ENCODE peak calls at places on chromosomes 13 and 19, in seven cellular contexts. One of them, this sample, is unnamed.
A peak's percentile ranks its signal among the peaks of the same experiment; 100 is the strongest.

GRCh38 chr19:932647-933552 is 7.1 kb downstream of the ARID3A start:
- DNase-seq in iPS DF 6.9: no peak
- DNase-seq in GM03348: peak; percentile 97
- DNase-seq in ovary: peak; percentile 93
- DNase-seq in neural progenitor cell: peak; percentile 54
- DNase-seq in activated naive CD8-positive, alpha-beta T cell treated with anti-CD3 and anti-CD28 coated beads, Interleukin-2, amount 50 U/mL, for 24 hours: peak; percentile 41
- DNase-seq in GOT3: no peak
- DNase-seq in this sample: peak; percentile 56

GRCh38 chr13:62687727-62688126 is 1272.1 kb upstream of the PCDH20 start:
- DNase-seq in activated naive CD8-positive, alpha-beta T cell treated with anti-CD3 and anti-CD28 coated beads, Interleukin-2, amount 50 U/mL, for 24 hours: no peak
- DNase-seq in GM03348: no peak
- DNase-seq in GOT3: no peak
- DNase-seq in iPS DF 6.9: no peak
- DNase-seq in neural progenitor cell: peak; percentile 27
- DNase-seq in ovary: no peak
- DNase-seq in this sample: no peak

GRCh38 chr19:2478756-2479555 is 3.0 kb downstream of the GADD45B start:
- DNase-seq in iPS DF 6.9: no peak
- DNase-seq in activated naive CD8-positive, alpha-beta T cell treated with anti-CD3 and anti-CD28 coated beads, Interleukin-2, amount 50 U/mL, for 24 hours: peak; percentile 80
- DNase-seq in ovary: peak; percentile 86
- DNase-seq in GM03348: peak; percentile 83
- DNase-seq in GOT3: peak; percentile 29
- DNase-seq in neural progenitor cell: peak; percentile 47
- DNase-seq in this sample: peak; percentile 84

GRCh38 chr13:28059214-28059613 is 41.2 kb downstream of the FLT3 start:
- DNase-seq in ovary: no peak
- DNase-seq in neural progenitor cell: peak; percentile 62
- DNase-seq in iPS DF 6.9: peak; percentile 20
- DNase-seq in GOT3: no peak
- DNase-seq in activated naive CD8-positive, alpha-beta T cell treated with anti-CD3 and anti-CD28 coated beads, Interleukin-2, amount 50 U/mL, for 24 hours: peak; percentile 60
- DNase-seq in GM03348: peak; percentile 32
- DNase-seq in this sample: no peak

GRCh38 chr13:50073340-50073739 is 58.1 kb downstream of the KCNRG start:
- DNase-seq in neural progenitor cell: no peak
- DNase-seq in GM03348: no peak
- DNase-seq in iPS DF 6.9: no peak
- DNase-seq in GOT3: no peak
- DNase-seq in ovary: no peak
- DNase-seq in activated naive CD8-positive, alpha-beta T cell treated with anti-CD3 and anti-CD28 coated beads, Interleukin-2, amount 50 U/mL, for 24 hours: no peak
- DNase-seq in this sample: no peak

GRCh38 chr13:70043685-70044084 is 63.9 kb upstream of the ATXN8OS start:
- DNase-seq in GM03348: no peak
- DNase-seq in ovary: no peak
- DNase-seq in GOT3: no peak
- DNase-seq in iPS DF 6.9: no peak
- DNase-seq in neural progenitor cell: no peak
- DNase-seq in activated naive CD8-positive, alpha-beta T cell treated with anti-CD3 and anti-CD28 coated beads, Interleukin-2, amount 50 U/mL, for 24 hours: no peak
- DNase-seq in this sample: no peak

GRCh38 chr19:49442793-49443365 is 1.6 kb upstream of the SLC17A7 start:
- DNase-seq in GOT3: peak; percentile 77
- DNase-seq in iPS DF 6.9: peak; percentile 91
- DNase-seq in neural progenitor cell: peak; percentile 99
- DNase-seq in activated naive CD8-positive, alpha-beta T cell treated with anti-CD3 and anti-CD28 coated beads, Interleukin-2, amount 50 U/mL, for 24 hours: peak; percentile 77
- DNase-seq in GM03348: peak; percentile 93
- DNase-seq in ovary: peak; percentile 86
- DNase-seq in this sample: peak; percentile 100

GRCh38 chr19:17448190-17448967 is at the start of gene TMEM221:
- DNase-seq in GOT3: no peak
- DNase-seq in iPS DF 6.9: no peak
- DNase-seq in neural progenitor cell: peak; percentile 83
- DNase-seq in GM03348: peak; percentile 83
- DNase-seq in ovary: peak; percentile 82
- DNase-seq in activated naive CD8-positive, alpha-beta T cell treated with anti-CD3 and anti-CD28 coated beads, Interleukin-2, amount 50 U/mL, for 24 hours: peak; percentile 72
- DNase-seq in this sample: no peak

GRCh38 chr13:106651442-106651841 is 83.5 kb upstream of the ARGLU1 start:
- DNase-seq in ovary: no peak
- DNase-seq in activated naive CD8-positive, alpha-beta T cell treated with anti-CD3 and anti-CD28 coated beads, Interleukin-2, amount 50 U/mL, for 24 hours: no peak
- DNase-seq in neural progenitor cell: no peak
- DNase-seq in GOT3: no peak
- DNase-seq in iPS DF 6.9: no peak
- DNase-seq in GM03348: no peak
- DNase-seq in this sample: no peak

GRCh38 chr13:113837554-113838355 is 26.1 kb downstream of the GAS6 start:
- DNase-seq in neural progenitor cell: no peak
- DNase-seq in iPS DF 6.9: no peak
- DNase-seq in GOT3: peak; percentile 82
- DNase-seq in activated naive CD8-positive, alpha-beta T cell treated with anti-CD3 and anti-CD28 coated beads, Interleukin-2, amount 50 U/mL, for 24 hours: no peak
- DNase-seq in ovary: peak; percentile 97
- DNase-seq in GM03348: peak; percentile 98
- DNase-seq in this sample: no peak

GRCh38 chr13:108700421-108701170 is 71.2 kb downstream of the MYO16 start:
- DNase-seq in neural progenitor cell: no peak
- DNase-seq in GM03348: no peak
- DNase-seq in iPS DF 6.9: no peak
- DNase-seq in activated naive CD8-positive, alpha-beta T cell treated with anti-CD3 and anti-CD28 coated beads, Interleukin-2, amount 50 U/mL, for 24 hours: no peak
- DNase-seq in GOT3: no peak
- DNase-seq in ovary: no peak
- DNase-seq in this sample: no peak

GRCh38 chr13:58907347-58907746 is 1256.4 kb downstream of the DIAPH3 start:
- DNase-seq in GOT3: no peak
- DNase-seq in activated naive CD8-positive, alpha-beta T cell treated with anti-CD3 and anti-CD28 coated beads, Interleukin-2, amount 50 U/mL, for 24 hours: no peak
- DNase-seq in neural progenitor cell: no peak
- DNase-seq in iPS DF 6.9: no peak
- DNase-seq in GM03348: no peak
- DNase-seq in ovary: no peak
- DNase-seq in this sample: no peak

GRCh38 chr19:43148233-43148632 is 38.1 kb downstream of the PSG5 start:
- DNase-seq in GM03348: peak; percentile 21
- DNase-seq in neural progenitor cell: no peak
- DNase-seq in GOT3: no peak
- DNase-seq in ovary: no peak
- DNase-seq in iPS DF 6.9: no peak
- DNase-seq in activated naive CD8-positive, alpha-beta T cell treated with anti-CD3 and anti-CD28 coated beads, Interleukin-2, amount 50 U/mL, for 24 hours: no peak
- DNase-seq in this sample: no peak

GRCh38 chr13:52130641-52131040 is 1.8 kb upstream of the NEK5 start:
- DNase-seq in ovary: no peak
- DNase-seq in GM03348: no peak
- DNase-seq in neural progenitor cell: no peak
- DNase-seq in GOT3: no peak
- DNase-seq in activated naive CD8-positive, alpha-beta T cell treated with anti-CD3 and anti-CD28 coated beads, Interleukin-2, amount 50 U/mL, for 24 hours: no peak
- DNase-seq in iPS DF 6.9: no peak
- DNase-seq in this sample: no peak

GRCh38 chr19:47035127-47035494 is 13.3 kb downstream of the TMEM160 start:
- DNase-seq in activated naive CD8-positive, alpha-beta T cell treated with anti-CD3 and anti-CD28 coated beads, Interleukin-2, amount 50 U/mL, for 24 hours: peak; percentile 23
- DNase-seq in iPS DF 6.9: no peak
- DNase-seq in ovary: no peak
- DNase-seq in GOT3: no peak
- DNase-seq in neural progenitor cell: peak; percentile 86
- DNase-seq in GM03348: no peak
- DNase-seq in this sample: no peak

GRCh38 chr19:54121259-54121658 is 5.7 kb downstream of the PRPF31 start:
- DNase-seq in activated naive CD8-positive, alpha-beta T cell treated with anti-CD3 and anti-CD28 coated beads, Interleukin-2, amount 50 U/mL, for 24 hours: no peak
- DNase-seq in GOT3: no peak
- DNase-seq in GM03348: no peak
- DNase-seq in ovary: no peak
- DNase-seq in neural progenitor cell: no peak
- DNase-seq in iPS DF 6.9: no peak
- DNase-seq in this sample: no peak

GRCh38 chr13:98478134-98479129 is 98.5 kb downstream of the STK24 start:
- DNase-seq in iPS DF 6.9: no peak
- DNase-seq in ovary: no peak
- DNase-seq in GM03348: no peak
- DNase-seq in activated naive CD8-positive, alpha-beta T cell treated with anti-CD3 and anti-CD28 coated beads, Interleukin-2, amount 50 U/mL, for 24 hours: peak; percentile 47
- DNase-seq in GOT3: no peak
- DNase-seq in neural progenitor cell: peak; percentile 93
- DNase-seq in this sample: no peak

GRCh38 chr19:34994286-34994642 is 5.9 kb upstream of the GRAMD1A start:
- DNase-seq in GOT3: no peak
- DNase-seq in activated naive CD8-positive, alpha-beta T cell treated with anti-CD3 and anti-CD28 coated beads, Interleukin-2, amount 50 U/mL, for 24 hours: no peak
- DNase-seq in neural progenitor cell: no peak
- DNase-seq in GM03348: no peak
- DNase-seq in iPS DF 6.9: no peak
- DNase-seq in ovary: no peak
- DNase-seq in this sample: no peak

GRCh38 chr19:52993342-52994178 is 20.2 kb upstream of the ERVV-1 start:
- DNase-seq in ovary: peak; percentile 87
- DNase-seq in GM03348: peak; percentile 89
- DNase-seq in GOT3: peak; percentile 25
- DNase-seq in iPS DF 6.9: no peak
- DNase-seq in neural progenitor cell: peak; percentile 96
- DNase-seq in activated naive CD8-positive, alpha-beta T cell treated with anti-CD3 and anti-CD28 coated beads, Interleukin-2, amount 50 U/mL, for 24 hours: peak; percentile 75
- DNase-seq in this sample: peak; percentile 95

GRCh38 chr19:2625434-2625833 is 77.1 kb downstream of the GNG7 start:
- DNase-seq in ovary: no peak
- DNase-seq in GOT3: no peak
- DNase-seq in GM03348: no peak
- DNase-seq in iPS DF 6.9: no peak
- DNase-seq in neural progenitor cell: no peak
- DNase-seq in activated naive CD8-positive, alpha-beta T cell treated with anti-CD3 and anti-CD28 coated beads, Interleukin-2, amount 50 U/mL, for 24 hours: no peak
- DNase-seq in this sample: no peak

GRCh38 chr13:68056816-68057710 is 826.9 kb upstream of the PCDH9 start:
- DNase-seq in iPS DF 6.9: no peak
- DNase-seq in GOT3: no peak
- DNase-seq in GM03348: no peak
- DNase-seq in activated naive CD8-positive, alpha-beta T cell treated with anti-CD3 and anti-CD28 coated beads, Interleukin-2, amount 50 U/mL, for 24 hours: no peak
- DNase-seq in ovary: no peak
- DNase-seq in neural progenitor cell: no peak
- DNase-seq in this sample: no peak

GRCh38 chr13:70088926-70089325 is 18.7 kb upstream of the ATXN8OS start:
- DNase-seq in iPS DF 6.9: no peak
- DNase-seq in neural progenitor cell: no peak
- DNase-seq in activated naive CD8-positive, alpha-beta T cell treated with anti-CD3 and anti-CD28 coated beads, Interleukin-2, amount 50 U/mL, for 24 hours: no peak
- DNase-seq in GM03348: no peak
- DNase-seq in GOT3: no peak
- DNase-seq in ovary: no peak
- DNase-seq in this sample: no peak

GRCh38 chr13:94464771-94465170 is 14.7 kb downstream of the DCT start:
- DNase-seq in GOT3: no peak
- DNase-seq in iPS DF 6.9: no peak
- DNase-seq in GM03348: no peak
- DNase-seq in ovary: no peak
- DNase-seq in activated naive CD8-positive, alpha-beta T cell treated with anti-CD3 and anti-CD28 coated beads, Interleukin-2, amount 50 U/mL, for 24 hours: peak; percentile 9
- DNase-seq in neural progenitor cell: no peak
- DNase-seq in this sample: no peak

GRCh38 chr19:41928754-41929535 is 696 bp upstream of the ERFL start:
- DNase-seq in GM03348: no peak
- DNase-seq in iPS DF 6.9: no peak
- DNase-seq in ovary: no peak
- DNase-seq in neural progenitor cell: peak; percentile 37
- DNase-seq in GOT3: no peak
- DNase-seq in activated naive CD8-positive, alpha-beta T cell treated with anti-CD3 and anti-CD28 coated beads, Interleukin-2, amount 50 U/mL, for 24 hours: no peak
- DNase-seq in this sample: no peak

GRCh38 chr19:37719111-37719926 is at the start of gene ZNF607:
- DNase-seq in ovary: peak; percentile 94
- DNase-seq in activated naive CD8-positive, alpha-beta T cell treated with anti-CD3 and anti-CD28 coated beads, Interleukin-2, amount 50 U/mL, for 24 hours: peak; percentile 88
- DNase-seq in GM03348: peak; percentile 99
- DNase-seq in neural progenitor cell: peak; percentile 97
- DNase-seq in iPS DF 6.9: peak; percentile 94
- DNase-seq in GOT3: no peak
- DNase-seq in this sample: peak; percentile 96

GRCh38 chr19:13036366-13036976 is 41.2 kb downstream of the NFIX start:
- DNase-seq in ovary: no peak
- DNase-seq in neural progenitor cell: no peak
- DNase-seq in GOT3: no peak
- DNase-seq in activated naive CD8-positive, alpha-beta T cell treated with anti-CD3 and anti-CD28 coated beads, Interleukin-2, amount 50 U/mL, for 24 hours: no peak
- DNase-seq in GM03348: peak; percentile 75
- DNase-seq in iPS DF 6.9: no peak
- DNase-seq in this sample: no peak

GRCh38 chr19:43957891-43958290 is 6.9 kb downstream of the ZNF221 start:
- DNase-seq in GOT3: no peak
- DNase-seq in GM03348: peak; percentile 58
- DNase-seq in ovary: no peak
- DNase-seq in iPS DF 6.9: no peak
- DNase-seq in activated naive CD8-positive, alpha-beta T cell treated with anti-CD3 and anti-CD28 coated beads, Interleukin-2, amount 50 U/mL, for 24 hours: no peak
- DNase-seq in neural progenitor cell: no peak
- DNase-seq in this sample: no peak

GRCh38 chr13:87884874-87885273 is 213.7 kb downstream of the SLITRK5 start:
- DNase-seq in GOT3: no peak
- DNase-seq in activated naive CD8-positive, alpha-beta T cell treated with anti-CD3 and anti-CD28 coated beads, Interleukin-2, amount 50 U/mL, for 24 hours: no peak
- DNase-seq in GM03348: no peak
- DNase-seq in neural progenitor cell: peak; percentile 43
- DNase-seq in iPS DF 6.9: peak; percentile 2
- DNase-seq in ovary: no peak
- DNase-seq in this sample: no peak

GRCh38 chr19:3710265-3710812 is 2.2 kb downstream of the TJP3 start:
- DNase-seq in GM03348: no peak
- DNase-seq in ovary: peak; percentile 65
- DNase-seq in GOT3: no peak
- DNase-seq in iPS DF 6.9: no peak
- DNase-seq in neural progenitor cell: no peak
- DNase-seq in activated naive CD8-positive, alpha-beta T cell treated with anti-CD3 and anti-CD28 coated beads, Interleukin-2, amount 50 U/mL, for 24 hours: no peak
- DNase-seq in this sample: peak; percentile 65

GRCh38 chr19:51595190-51595589 is 24.1 kb downstream of the ZNF175 start:
- DNase-seq in GOT3: no peak
- DNase-seq in iPS DF 6.9: no peak
- DNase-seq in neural progenitor cell: no peak
- DNase-seq in activated naive CD8-positive, alpha-beta T cell treated with anti-CD3 and anti-CD28 coated beads, Interleukin-2, amount 50 U/mL, for 24 hours: no peak
- DNase-seq in ovary: no peak
- DNase-seq in GM03348: no peak
- DNase-seq in this sample: no peak

GRCh38 chr13:49777746-49778614 is 14.5 kb downstream of the KPNA3 start:
- DNase-seq in neural progenitor cell: no peak
- DNase-seq in GOT3: no peak
- DNase-seq in activated naive CD8-positive, alpha-beta T cell treated with anti-CD3 and anti-CD28 coated beads, Interleukin-2, amount 50 U/mL, for 24 hours: no peak
- DNase-seq in GM03348: no peak
- DNase-seq in ovary: no peak
- DNase-seq in iPS DF 6.9: no peak
- DNase-seq in this sample: no peak

GRCh38 chr13:37640499-37640898 is 41.9 kb upstream of the POSTN start:
- DNase-seq in ovary: no peak
- DNase-seq in neural progenitor cell: peak; percentile 44
- DNase-seq in iPS DF 6.9: no peak
- DNase-seq in activated naive CD8-positive, alpha-beta T cell treated with anti-CD3 and anti-CD28 coated beads, Interleukin-2, amount 50 U/mL, for 24 hours: no peak
- DNase-seq in GM03348: peak; percentile 61
- DNase-seq in GOT3: no peak
- DNase-seq in this sample: no peak

This sample was measured in H1.